ENCODE peak calls at places on chromosomes 13 and 19, in ten cellular contexts. One of them, this sample, is unnamed.
A peak's percentile ranks its signal among the peaks of the same experiment; 100 is the strongest.

GRCh38 chr13:90188237-90188636 is 1159.2 kb upstream of the MIR17HG start:
- DNase-seq in NT2/D1: no peak
- DNase-seq in AG04449: no peak
- DNase-seq in HT-29: no peak
- DNase-seq in naive B cell: no peak
- DNase-seq in AG08395: no peak
- DNase-seq in NCI-H1694 treated with DMSO at 0.1 percent for 48 hours: no peak
- DNase-seq in KBM-7: no peak
- DNase-seq in substantia nigra: no peak
- DNase-seq in hepatocyte: no peak
- DNase-seq in this sample: no peak

GRCh38 chr19:8575467-8575997 is 1.7 kb downstream of the MYO1F start:
- DNase-seq in AG08395: peak; percentile 41
- DNase-seq in substantia nigra: no peak
- DNase-seq in HT-29: no peak
- DNase-seq in KBM-7: peak; percentile 57
- DNase-seq in hepatocyte: no peak
- DNase-seq in AG04449: no peak
- DNase-seq in naive B cell: no peak
- DNase-seq in NT2/D1: peak; percentile 52
- DNase-seq in NCI-H1694 treated with DMSO at 0.1 percent for 48 hours: no peak
- DNase-seq in this sample: no peak

GRCh38 chr19:13089139-13089856 is 13.4 kb downstream of the LYL1 start:
- DNase-seq in AG08395: no peak
- DNase-seq in substantia nigra: no peak
- DNase-seq in naive B cell: peak; percentile 31
- DNase-seq in NT2/D1: no peak
- DNase-seq in KBM-7: no peak
- DNase-seq in HT-29: no peak
- DNase-seq in hepatocyte: no peak
- DNase-seq in AG04449: no peak
- DNase-seq in NCI-H1694 treated with DMSO at 0.1 percent for 48 hours: no peak
- DNase-seq in this sample: no peak

GRCh38 chr13:98289339-98289935 is 112.4 kb upstream of the RNF113B start:
- DNase-seq in hepatocyte: no peak
- DNase-seq in substantia nigra: no peak
- DNase-seq in HT-29: no peak
- DNase-seq in KBM-7: no peak
- DNase-seq in AG04449: no peak
- DNase-seq in NCI-H1694 treated with DMSO at 0.1 percent for 48 hours: no peak
- DNase-seq in AG08395: no peak
- DNase-seq in naive B cell: no peak
- DNase-seq in NT2/D1: no peak
- DNase-seq in this sample: no peak

GRCh38 chr19:51571599-51571998 is 516 bp downstream of the ZNF175 start:
- DNase-seq in naive B cell: no peak
- DNase-seq in substantia nigra: no peak
- DNase-seq in NT2/D1: no peak
- DNase-seq in NCI-H1694 treated with DMSO at 0.1 percent for 48 hours: no peak
- DNase-seq in AG04449: no peak
- DNase-seq in AG08395: no peak
- DNase-seq in hepatocyte: no peak
- DNase-seq in KBM-7: peak; percentile 37
- DNase-seq in HT-29: no peak
- DNase-seq in this sample: no peak

GRCh38 chr19:29289020-29289419 is 76.1 kb upstream of the UQCRFS1 start:
- DNase-seq in NCI-H1694 treated with DMSO at 0.1 percent for 48 hours: no peak
- DNase-seq in HT-29: no peak
- DNase-seq in AG04449: no peak
- DNase-seq in substantia nigra: no peak
- DNase-seq in hepatocyte: no peak
- DNase-seq in KBM-7: no peak
- DNase-seq in NT2/D1: no peak
- DNase-seq in naive B cell: no peak
- DNase-seq in AG08395: no peak
- DNase-seq in this sample: no peak

GRCh38 chr19:2123682-2124387 is 27.1 kb downstream of the IZUMO4 start:
- DNase-seq in substantia nigra: no peak
- DNase-seq in NCI-H1694 treated with DMSO at 0.1 percent for 48 hours: no peak
- DNase-seq in KBM-7: no peak
- DNase-seq in HT-29: no peak
- DNase-seq in NT2/D1: no peak
- DNase-seq in AG08395: no peak
- DNase-seq in hepatocyte: peak; percentile 42
- DNase-seq in naive B cell: no peak
- DNase-seq in AG04449: no peak
- DNase-seq in this sample: no peak

GRCh38 chr13:103833453-103833852 is 767.2 kb upstream of the SLC10A2 start:
- DNase-seq in substantia nigra: no peak
- DNase-seq in NCI-H1694 treated with DMSO at 0.1 percent for 48 hours: no peak
- DNase-seq in hepatocyte: no peak
- DNase-seq in HT-29: no peak
- DNase-seq in AG08395: no peak
- DNase-seq in naive B cell: no peak
- DNase-seq in KBM-7: no peak
- DNase-seq in NT2/D1: no peak
- DNase-seq in AG04449: no peak
- DNase-seq in this sample: no peak

GRCh38 chr13:101452519-101453485 is at the start of gene ITGBL1:
- DNase-seq in NCI-H1694 treated with DMSO at 0.1 percent for 48 hours: no peak
- DNase-seq in KBM-7: no peak
- DNase-seq in hepatocyte: no peak
- DNase-seq in substantia nigra: no peak
- DNase-seq in HT-29: no peak
- DNase-seq in AG04449: no peak
- DNase-seq in AG08395: peak; percentile 52
- DNase-seq in NT2/D1: no peak
- DNase-seq in naive B cell: no peak
- DNase-seq in this sample: no peak

GRCh38 chr13:77985866-77986636 is 67.4 kb upstream of the EDNRB start:
- DNase-seq in NCI-H1694 treated with DMSO at 0.1 percent for 48 hours: no peak
- DNase-seq in NT2/D1: no peak
- DNase-seq in hepatocyte: no peak
- DNase-seq in substantia nigra: no peak
- DNase-seq in AG04449: no peak
- DNase-seq in naive B cell: no peak
- DNase-seq in KBM-7: no peak
- DNase-seq in AG08395: no peak
- DNase-seq in HT-29: no peak
- DNase-seq in this sample: no peak

GRCh38 chr13:25352230-25352629 is 19.5 kb upstream of the ATP8A2 start:
- DNase-seq in NT2/D1: no peak
- DNase-seq in hepatocyte: no peak
- DNase-seq in naive B cell: no peak
- DNase-seq in KBM-7: peak; percentile 18
- DNase-seq in AG04449: no peak
- DNase-seq in substantia nigra: no peak
- DNase-seq in HT-29: no peak
- DNase-seq in AG08395: no peak
- DNase-seq in NCI-H1694 treated with DMSO at 0.1 percent for 48 hours: no peak
- DNase-seq in this sample: no peak

GRCh38 chr13:108944760-108945159 is 315.3 kb downstream of the MYO16 start:
- DNase-seq in NCI-H1694 treated with DMSO at 0.1 percent for 48 hours: no peak
- DNase-seq in NT2/D1: no peak
- DNase-seq in AG04449: no peak
- DNase-seq in naive B cell: no peak
- DNase-seq in HT-29: no peak
- DNase-seq in hepatocyte: no peak
- DNase-seq in AG08395: peak; percentile 20
- DNase-seq in KBM-7: no peak
- DNase-seq in substantia nigra: no peak
- DNase-seq in this sample: no peak

GRCh38 chr13:99386495-99386894 is 79.3 kb upstream of the GPR183 start:
- DNase-seq in substantia nigra: no peak
- DNase-seq in naive B cell: no peak
- DNase-seq in KBM-7: no peak
- DNase-seq in AG08395: no peak
- DNase-seq in hepatocyte: no peak
- DNase-seq in NCI-H1694 treated with DMSO at 0.1 percent for 48 hours: no peak
- DNase-seq in HT-29: no peak
- DNase-seq in AG04449: no peak
- DNase-seq in NT2/D1: no peak
- DNase-seq in this sample: no peak

This sample was measured in GF-D8.